ENCODE peak calls at places on chromosomes 6 and 20, in five cellular contexts. One of them, this sample, is unnamed.

GRCh38 chr6:110491644-110492317 is 15.4 kb upstream of the SLC22A16 start:
- DNase-seq in smooth muscle cell of the brain vasculature: no peak
- DNase-seq in T follicular helper cell: no peak
- DNase-seq in gastrocnemius medialis: no peak
- DNase-seq in endothelial cell: no peak
- DNase-seq in this sample: no peak

GRCh38 chr6:5007531-5007930 is 3.7 kb upstream of the RPP40 start:
- DNase-seq in smooth muscle cell of the brain vasculature: no peak
- DNase-seq in T follicular helper cell: no peak
- DNase-seq in gastrocnemius medialis: no peak
- DNase-seq in endothelial cell: no peak
- DNase-seq in this sample: no peak

GRCh38 chr6:109036588-109037320 is 57.9 kb downstream of the SESN1 start:
- DNase-seq in smooth muscle cell of the brain vasculature: no peak
- DNase-seq in T follicular helper cell: no peak
- DNase-seq in gastrocnemius medialis: no peak
- DNase-seq in endothelial cell: no peak
- DNase-seq in this sample: peak

GRCh38 chr20:41340327-41341055 is at the start of gene LPIN3:
- DNase-seq in smooth muscle cell of the brain vasculature: peak
- DNase-seq in T follicular helper cell: peak
- DNase-seq in gastrocnemius medialis: peak
- DNase-seq in endothelial cell: peak
- DNase-seq in this sample: peak

GRCh38 chr6:16286151-16286522 is 47.8 kb downstream of the GMPR start:
- DNase-seq in smooth muscle cell of the brain vasculature: no peak
- DNase-seq in T follicular helper cell: peak
- DNase-seq in gastrocnemius medialis: peak
- DNase-seq in endothelial cell: peak
- DNase-seq in this sample: peak

GRCh38 chr6:96704713-96705112 is 132.6 kb downstream of the GPR63 start:
- DNase-seq in smooth muscle cell of the brain vasculature: no peak
- DNase-seq in T follicular helper cell: no peak
- DNase-seq in gastrocnemius medialis: no peak
- DNase-seq in endothelial cell: no peak
- DNase-seq in this sample: no peak

GRCh38 chr6:31252625-31253024 is 19.3 kb downstream of the HLA-C start:
- DNase-seq in smooth muscle cell of the brain vasculature: no peak
- DNase-seq in T follicular helper cell: no peak
- DNase-seq in gastrocnemius medialis: no peak
- DNase-seq in endothelial cell: no peak
- DNase-seq in this sample: no peak

GRCh38 chr6:55023231-55023630 is 151.1 kb upstream of the HCRTR2 start:
- DNase-seq in smooth muscle cell of the brain vasculature: no peak
- DNase-seq in T follicular helper cell: no peak
- DNase-seq in gastrocnemius medialis: no peak
- DNase-seq in endothelial cell: no peak
- DNase-seq in this sample: no peak

GRCh38 chr6:133707456-133707855 is 181.5 kb upstream of the TCF21 start:
- DNase-seq in smooth muscle cell of the brain vasculature: no peak
- DNase-seq in T follicular helper cell: no peak
- DNase-seq in gastrocnemius medialis: no peak
- DNase-seq in endothelial cell: no peak
- DNase-seq in this sample: peak

GRCh38 chr6:81708306-81708705 is 44.2 kb downstream of the TENT5A start:
- DNase-seq in smooth muscle cell of the brain vasculature: no peak
- DNase-seq in T follicular helper cell: no peak
- DNase-seq in gastrocnemius medialis: no peak
- DNase-seq in endothelial cell: no peak
- DNase-seq in this sample: no peak

GRCh38 chr20:19729672-19730071 is 28.4 kb upstream of the RIN2 start:
- DNase-seq in smooth muscle cell of the brain vasculature: no peak
- DNase-seq in T follicular helper cell: no peak
- DNase-seq in gastrocnemius medialis: no peak
- DNase-seq in endothelial cell: no peak
- DNase-seq in this sample: no peak

GRCh38 chr6:474454-475185 is 83.1 kb downstream of the IRF4 start:
- DNase-seq in smooth muscle cell of the brain vasculature: no peak
- DNase-seq in T follicular helper cell: peak
- DNase-seq in gastrocnemius medialis: no peak
- DNase-seq in endothelial cell: peak
- DNase-seq in this sample: peak